ENCODE peak calls at places on chromosomes 12 and 14, in six cellular contexts. One of them, this sample, is unnamed.

GRCh38 chr12:50024804-50025186 is 499 bp downstream of the RACGAP1 start:
- DNase-seq in SK-MEL-5: no peak
- DNase-seq in cardiac fibroblast: peak
- DNase-seq in stomach: no peak
- DNase-seq in EH: peak
- DNase-seq in GM12891: no peak
- DNase-seq in this sample: no peak

GRCh38 chr12:124286414-124286813 is 8.5 kb upstream of the RFLNA start:
- DNase-seq in GM12891: no peak
- DNase-seq in cardiac fibroblast: no peak
- DNase-seq in SK-MEL-5: peak
- DNase-seq in stomach: no peak
- DNase-seq in EH: no peak
- DNase-seq in this sample: peak

GRCh38 chr12:124870515-124870914 is 6.9 kb upstream of the SCARB1 start:
- DNase-seq in SK-MEL-5: no peak
- DNase-seq in cardiac fibroblast: no peak
- DNase-seq in EH: no peak
- DNase-seq in GM12891: no peak
- DNase-seq in stomach: no peak
- DNase-seq in this sample: no peak

GRCh38 chr12:118193477-118193876 is 57.6 kb downstream of the PEBP1 start:
- DNase-seq in GM12891: no peak
- DNase-seq in EH: no peak
- DNase-seq in stomach: no peak
- DNase-seq in cardiac fibroblast: no peak
- DNase-seq in SK-MEL-5: no peak
- DNase-seq in this sample: no peak

GRCh38 chr14:74713395-74713735 is 421 bp downstream of the FCF1 start:
- DNase-seq in EH: no peak
- DNase-seq in stomach: no peak
- DNase-seq in SK-MEL-5: no peak
- DNase-seq in cardiac fibroblast: no peak
- DNase-seq in GM12891: no peak
- DNase-seq in this sample: no peak

GRCh38 chr12:129873458-129873857 is 30.4 kb downstream of the TMEM132D start:
- DNase-seq in stomach: no peak
- DNase-seq in EH: no peak
- DNase-seq in cardiac fibroblast: no peak
- DNase-seq in SK-MEL-5: no peak
- DNase-seq in GM12891: no peak
- DNase-seq in this sample: no peak

GRCh38 chr12:67241482-67241881 is 27.7 kb upstream of the CAND1 start:
- DNase-seq in cardiac fibroblast: peak
- DNase-seq in GM12891: no peak
- DNase-seq in stomach: no peak
- DNase-seq in EH: peak
- DNase-seq in SK-MEL-5: no peak
- DNase-seq in this sample: peak

GRCh38 chr12:113221181-113221996 is at the start of gene TPCN1:
- DNase-seq in cardiac fibroblast: peak
- DNase-seq in SK-MEL-5: peak
- DNase-seq in EH: peak
- DNase-seq in GM12891: peak
- DNase-seq in stomach: peak
- DNase-seq in this sample: peak

GRCh38 chr12:81627336-81628189 is 131.6 kb downstream of the PPFIA2 start:
- DNase-seq in GM12891: no peak
- DNase-seq in cardiac fibroblast: peak
- DNase-seq in EH: peak
- DNase-seq in SK-MEL-5: peak
- DNase-seq in stomach: no peak
- DNase-seq in this sample: peak

GRCh38 chr12:52715416-52715815 is 12.1 kb upstream of the KRT77 start:
- DNase-seq in stomach: peak
- DNase-seq in SK-MEL-5: peak
- DNase-seq in EH: no peak
- DNase-seq in cardiac fibroblast: no peak
- DNase-seq in GM12891: no peak
- DNase-seq in this sample: no peak

GRCh38 chr12:100926669-100927248 is 132.2 kb downstream of the ANO4 start:
- DNase-seq in SK-MEL-5: peak
- DNase-seq in stomach: no peak
- DNase-seq in EH: peak
- DNase-seq in GM12891: no peak
- DNase-seq in cardiac fibroblast: peak
- DNase-seq in this sample: no peak

GRCh38 chr12:63875703-63876102 is 31.2 kb downstream of the SRGAP1 start:
- DNase-seq in cardiac fibroblast: no peak
- DNase-seq in GM12891: no peak
- DNase-seq in SK-MEL-5: no peak
- DNase-seq in stomach: no peak
- DNase-seq in EH: no peak
- DNase-seq in this sample: no peak

GRCh38 chr14:71523630-71524320 is 408.5 kb upstream of the RGS6 start:
- DNase-seq in stomach: no peak
- DNase-seq in EH: peak
- DNase-seq in SK-MEL-5: no peak
- DNase-seq in cardiac fibroblast: no peak
- DNase-seq in GM12891: no peak
- DNase-seq in this sample: no peak

GRCh38 chr14:33737446-33737845 is 213.4 kb downstream of the EGLN3 start:
- DNase-seq in GM12891: no peak
- DNase-seq in SK-MEL-5: no peak
- DNase-seq in stomach: no peak
- DNase-seq in EH: peak
- DNase-seq in cardiac fibroblast: peak
- DNase-seq in this sample: peak

GRCh38 chr12:30746190-30746589 is 8.6 kb downstream of the CAPRIN2 start:
- DNase-seq in stomach: no peak
- DNase-seq in EH: no peak
- DNase-seq in cardiac fibroblast: no peak
- DNase-seq in SK-MEL-5: no peak
- DNase-seq in GM12891: no peak
- DNase-seq in this sample: no peak

GRCh38 chr12:117680311-117680710 is 288.5 kb downstream of the KSR2 start:
- DNase-seq in cardiac fibroblast: no peak
- DNase-seq in stomach: no peak
- DNase-seq in SK-MEL-5: no peak
- DNase-seq in GM12891: no peak
- DNase-seq in EH: peak
- DNase-seq in this sample: no peak

GRCh38 chr12:89225401-89225800 is 126.9 kb downstream of the DUSP6 start:
- DNase-seq in cardiac fibroblast: peak
- DNase-seq in EH: peak
- DNase-seq in GM12891: no peak
- DNase-seq in SK-MEL-5: no peak
- DNase-seq in stomach: no peak
- DNase-seq in this sample: no peak

GRCh38 chr12:116282371-116283286 is 5.1 kb upstream of the MED13L start:
- DNase-seq in GM12891: no peak
- DNase-seq in EH: peak
- DNase-seq in SK-MEL-5: no peak
- DNase-seq in stomach: no peak
- DNase-seq in cardiac fibroblast: no peak
- DNase-seq in this sample: no peak

GRCh38 chr12:131253376-131254026 is 299.8 kb downstream of the ADGRD1 start:
- DNase-seq in stomach: no peak
- DNase-seq in EH: no peak
- DNase-seq in GM12891: no peak
- DNase-seq in cardiac fibroblast: no peak
- DNase-seq in SK-MEL-5: no peak
- DNase-seq in this sample: no peak

GRCh38 chr14:61547186-61548121 is 147.9 kb upstream of the HIF1A start:
- DNase-seq in EH: peak
- DNase-seq in stomach: no peak
- DNase-seq in cardiac fibroblast: peak
- DNase-seq in SK-MEL-5: no peak
- DNase-seq in GM12891: no peak
- DNase-seq in this sample: no peak

GRCh38 chr12:124917135-124917840 is 2.8 kb upstream of the UBC start:
- DNase-seq in SK-MEL-5: peak
- DNase-seq in cardiac fibroblast: peak
- DNase-seq in GM12891: no peak
- DNase-seq in stomach: peak
- DNase-seq in EH: peak
- DNase-seq in this sample: peak

GRCh38 chr14:101849125-101849524 is 87.6 kb downstream of the PPP2R5C start:
- DNase-seq in stomach: no peak
- DNase-seq in cardiac fibroblast: no peak
- DNase-seq in SK-MEL-5: no peak
- DNase-seq in EH: no peak
- DNase-seq in GM12891: no peak
- DNase-seq in this sample: no peak

GRCh38 chr12:40038619-40039018 is 67.3 kb downstream of the SLC2A13 start:
- DNase-seq in stomach: no peak
- DNase-seq in GM12891: no peak
- DNase-seq in cardiac fibroblast: no peak
- DNase-seq in SK-MEL-5: no peak
- DNase-seq in EH: no peak
- DNase-seq in this sample: no peak

GRCh38 chr12:12562016-12562483 is 613 bp downstream of the DUSP16 start:
- DNase-seq in stomach: no peak
- DNase-seq in SK-MEL-5: no peak
- DNase-seq in cardiac fibroblast: peak
- DNase-seq in GM12891: no peak
- DNase-seq in EH: peak
- DNase-seq in this sample: no peak

GRCh38 chr14:39382463-39382862 is 49.8 kb downstream of the FBXO33 start:
- DNase-seq in SK-MEL-5: no peak
- DNase-seq in EH: no peak
- DNase-seq in stomach: no peak
- DNase-seq in GM12891: no peak
- DNase-seq in cardiac fibroblast: no peak
- DNase-seq in this sample: no peak

This sample was measured in COLO829.